ENCODE peak calls at places on chromosome 5, in seven cellular contexts. V is cardiac muscle cell; W is adrenal gland; N is Panc1; A is CD8-positive, alpha-beta memory T cell; Q is HCT116; J is CD4-positive, CD25-positive, alpha-beta regulatory T cell. X is an unnamed sample.
A peak's percentile ranks its signal among the peaks of the same experiment; 100 is the strongest.

GRCh38 chr5:146130440-146131045 is 25.2 kb upstream of the PLAC8L1 start:
- DNase-seq in V (peak; percentile 65), W (no peak), N (peak; percentile 4), A (no peak), Q (no peak), J (peak; percentile 28), X (no peak)

GRCh38 chr5:109929371-109929770 is 239.6 kb downstream of the MAN2A1 start:
- DNase-seq in V (no peak), W (no peak), N (no peak), A (no peak), Q (no peak), J (no peak), X (no peak)

GRCh38 chr5:60196382-60197113 is 303.0 kb upstream of the PDE4D start:
- DNase-seq in V (peak; percentile 94), W (no peak), N (no peak), A (no peak), Q (peak; percentile 12), J (no peak), X (no peak)

GRCh38 chr5:58133631-58134296 is 326.1 kb downstream of the PLK2 start:
- DNase-seq in V (peak; percentile 67), W (no peak), N (no peak), A (no peak), Q (no peak), J (no peak), X (no peak)

GRCh38 chr5:153476767-153477166 is 13.7 kb upstream of the GRIA1 start:
- DNase-seq in V (peak; percentile 83), W (no peak), N (no peak), A (no peak), Q (peak; percentile 40), J (no peak), X (no peak)

GRCh38 chr5:150644058-150644457 is 3.6 kb downstream of the SYNPO start:
- DNase-seq in V (no peak), W (no peak), N (no peak), A (no peak), Q (no peak), J (no peak), X (no peak)

GRCh38 chr5:36373527-36374086 is 71.9 kb upstream of the RANBP3L start:
- DNase-seq in V (peak; percentile 91), W (peak; percentile 78), N (no peak), A (no peak), Q (no peak), J (no peak), X (no peak)

GRCh38 chr5:95379133-95379532 is 12.0 kb upstream of the FAM81B start:
- DNase-seq in V (no peak), W (no peak), N (no peak), A (no peak), Q (no peak), J (no peak), X (no peak)

GRCh38 chr5:83473344-83474169 is 2.0 kb downstream of the VCAN start:
- DNase-seq in V (peak; percentile 99), W (peak; percentile 92), N (peak; percentile 63), A (peak; percentile 7), Q (peak; percentile 86), J (peak; percentile 32), X (peak; percentile 38)

GRCh38 chr5:159419567-159419966 is 89.3 kb upstream of the IL12B start:
- DNase-seq in V (no peak), W (no peak), N (no peak), A (no peak), Q (no peak), J (no peak), X (no peak)

GRCh38 chr5:56983593-56984361 is 31.9 kb upstream of the MIER3 start:
- DNase-seq in V (peak; percentile 5), W (no peak), N (no peak), A (no peak), Q (no peak), J (no peak), X (no peak)

GRCh38 chr5:126394211-126394828 is 28.9 kb upstream of the GRAMD2B start:
- DNase-seq in V (no peak), W (no peak), N (no peak), A (no peak), Q (no peak), J (no peak), X (no peak)

GRCh38 chr5:159724283-159724682 is 192.0 kb upstream of the ADRA1B start:
- DNase-seq in V (no peak), W (no peak), N (no peak), A (no peak), Q (no peak), J (no peak), X (no peak)

GRCh38 chr5:151825445-151825844 is 53.7 kb downstream of the G3BP1 start:
- DNase-seq in V (peak; percentile 86), W (peak; percentile 81), N (peak; percentile 38), A (peak; percentile 22), Q (peak; percentile 36), J (peak; percentile 38), X (peak; percentile 43)

GRCh38 chr5:170611446-170612088 is 107.7 kb downstream of the KCNIP1 start:
- DNase-seq in V (peak; percentile 38), W (no peak), N (no peak), A (no peak), Q (no peak), J (no peak), X (no peak)

GRCh38 chr5:151799407-151799806 is 27.7 kb downstream of the G3BP1 start:
- DNase-seq in V (peak; percentile 39), W (no peak), N (no peak), A (no peak), Q (no peak), J (no peak), X (no peak)

GRCh38 chr5:154221371-154221896 is 30.9 kb downstream of the GALNT10 start:
- DNase-seq in V (peak; percentile 84), W (peak; percentile 76), N (peak; percentile 35), A (peak; percentile 52), Q (peak; percentile 37), J (peak; percentile 45), X (peak; percentile 67)

GRCh38 chr5:143023447-143024096 is 253.4 kb downstream of the ARHGAP26 start:
- DNase-seq in V (peak; percentile 29), W (peak; percentile 68), N (no peak), A (peak; percentile 12), Q (no peak), J (no peak), X (no peak)

GRCh38 chr5:399296-400281 is 43.4 kb upstream of the EXOC3 start:
- DNase-seq in V (peak; percentile 96), W (peak; percentile 80), N (no peak), A (no peak), Q (peak; percentile 40), J (no peak), X (no peak)

GRCh38 chr5:169081008-169081724 is 219.8 kb downstream of the SLIT3 start:
- DNase-seq in V (no peak), W (peak; percentile 28), N (no peak), A (no peak), Q (no peak), J (no peak), X (no peak)

GRCh38 chr5:124678478-124678877 is 68.0 kb downstream of the ZNF608 start:
- DNase-seq in V (no peak), W (no peak), N (no peak), A (no peak), Q (no peak), J (no peak), X (no peak)

GRCh38 chr5:124678992-124679519 is 67.4 kb downstream of the ZNF608 start:
- DNase-seq in V (no peak), W (no peak), N (no peak), A (no peak), Q (no peak), J (no peak), X (no peak)

GRCh38 chr5:124677376-124677998 is 69.0 kb downstream of the ZNF608 start:
- DNase-seq in V (peak; percentile 65), W (peak; percentile 72), N (no peak), A (no peak), Q (no peak), J (no peak), X (no peak)

GRCh38 chr5:124677999-124678385 is 68.4 kb downstream of the ZNF608 start:
- DNase-seq in V (no peak), W (no peak), N (no peak), A (no peak), Q (no peak), J (no peak), X (no peak)

GRCh38 chr5:124679578-124680210 is 66.7 kb downstream of the ZNF608 start:
- DNase-seq in V (no peak), W (no peak), N (no peak), A (no peak), Q (no peak), J (no peak), X (no peak)
- H3K27ac ChIP-seq in V (peak overlapping the region; percentile 85), W (no peak overlapping the region), N (peak overlapping the region; percentile 93), A (no peak overlapping the region), Q (no peak overlapping the region), J (no peak overlapping the region), X (no peak overlapping the region)

GRCh38 chr5:76294573-76294972 is 108.5 kb upstream of the IQGAP2 start:
- DNase-seq in V (no peak), W (no peak), N (no peak), A (no peak), Q (no peak), J (no peak), X (no peak)

GRCh38 chr5:76290321-76290757 is 112.7 kb upstream of the IQGAP2 start:
- DNase-seq in V (no peak), W (no peak), N (no peak), A (no peak), Q (no peak), J (no peak), X (no peak)

GRCh38 chr5:76291305-76292077 is 111.6 kb upstream of the IQGAP2 start:
- DNase-seq in V (no peak), W (no peak), N (no peak), A (no peak), Q (no peak), J (no peak), X (no peak)

GRCh38 chr5:76292923-76293322 is 110.2 kb upstream of the IQGAP2 start:
- DNase-seq in V (no peak), W (no peak), N (no peak), A (no peak), Q (no peak), J (no peak), X (no peak)

GRCh38 chr5:76289692-76290091 is 113.4 kb upstream of the IQGAP2 start:
- DNase-seq in V (no peak), W (no peak), N (no peak), A (no peak), Q (no peak), J (no peak), X (no peak)
- H3K4me1 ChIP-seq in V (no peaks in the 10 kb centered on the region), W (no peaks in the 10 kb centered on the region), N (no peaks in the 10 kb centered on the region), A (no peaks in the 10 kb centered on the region), Q (peaks cover 5% of the 10 kb centered on the region), J (no peaks in the 10 kb centered on the region), X (no peaks in the 10 kb centered on the region)

GRCh38 chr5:55226027-55226933 is 835 bp downstream of the MCIDAS start:
- DNase-seq in V (peak; percentile 59), W (no peak), N (no peak), A (no peak), Q (peak; percentile 72), J (no peak), X (peak; percentile 41)
- H3K27me3 ChIP-seq in V (peaks cover 100% of the 10 kb centered on the region), W (peaks cover 100% of the 10 kb centered on the region), N (peaks cover 3% of the 10 kb centered on the region), A (peaks cover 82% of the 10 kb centered on the region), Q (no peaks in the 10 kb centered on the region), J (peaks cover 69% of the 10 kb centered on the region), X (peaks cover 84% of the 10 kb centered on the region)

DNA sequence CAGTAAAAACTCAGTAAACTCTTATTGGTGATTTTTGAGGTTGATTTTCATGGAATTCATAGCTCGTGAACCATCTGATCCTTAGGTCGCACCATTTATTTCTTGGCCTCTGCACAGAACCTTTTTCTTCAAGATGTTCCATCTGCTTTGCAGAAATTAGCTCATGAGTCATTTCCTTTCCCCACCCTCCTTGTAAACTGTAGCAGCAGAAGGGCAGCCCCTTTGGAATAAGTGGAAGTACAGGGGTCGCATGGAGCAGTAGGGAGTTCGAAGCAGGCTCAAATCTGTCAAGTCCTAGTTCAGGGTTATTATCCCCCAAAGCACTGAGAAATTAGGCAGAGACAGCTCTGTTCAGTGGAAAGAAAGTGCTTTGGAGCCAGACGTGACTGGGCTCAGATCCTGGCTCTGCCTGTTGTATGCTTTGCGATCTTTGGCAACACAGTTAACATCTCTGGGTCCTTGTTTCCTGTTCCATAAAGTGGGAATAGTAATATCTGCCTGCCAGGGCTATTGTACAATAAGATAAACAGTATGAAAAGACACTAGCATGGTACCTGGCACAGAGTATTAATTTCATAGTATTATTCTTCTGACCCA is 84.3 kb downstream of the SGCD start:
- DNase-seq in V (peak; percentile 60), W (no peak), N (no peak), A (no peak), Q (no peak), J (no peak), X (no peak)
- H3K27ac ChIP-seq in V (no peak overlapping the region), W (no peak overlapping the region), N (no peak overlapping the region), A (no peak overlapping the region), Q (no peak overlapping the region), J (no peak overlapping the region), X (no peak overlapping the region)